ENCODE peak calls at places on chromosomes 11 and 22, in six cellular contexts. One of them, this sample, is unnamed.

GRCh38 chr22:47129902-47130301 is 367.5 kb downstream of the TBC1D22A start:
- DNase-seq in endodermal cell: no peak
- DNase-seq in NCI-H1694 treated with DMSO at 0.1 percent for 48 hours: no peak
- DNase-seq in heart right ventricle: no peak
- DNase-seq in activated T-cell treated with anti-CD3 and anti-CD28 coated beads, Interleukin-2, amount 50 U/mL, for 24 hours: no peak
- DNase-seq in lower leg skin: no peak
- DNase-seq in this sample: no peak

GRCh38 chr11:11973866-11974265 is 34.6 kb downstream of the DKK3 start:
- DNase-seq in endodermal cell: no peak
- DNase-seq in NCI-H1694 treated with DMSO at 0.1 percent for 48 hours: no peak
- DNase-seq in heart right ventricle: no peak
- DNase-seq in activated T-cell treated with anti-CD3 and anti-CD28 coated beads, Interleukin-2, amount 50 U/mL, for 24 hours: no peak
- DNase-seq in lower leg skin: no peak
- DNase-seq in this sample: no peak

GRCh38 chr22:19994851-19995610 is 21.6 kb downstream of the ARVCF start:
- DNase-seq in endodermal cell: no peak
- DNase-seq in NCI-H1694 treated with DMSO at 0.1 percent for 48 hours: no peak
- DNase-seq in heart right ventricle: no peak
- DNase-seq in activated T-cell treated with anti-CD3 and anti-CD28 coated beads, Interleukin-2, amount 50 U/mL, for 24 hours: no peak
- DNase-seq in lower leg skin: no peak
- DNase-seq in this sample: no peak

GRCh38 chr11:76615950-76616349 is 54.6 kb downstream of the LRRC32 start:
- DNase-seq in endodermal cell: peak
- DNase-seq in NCI-H1694 treated with DMSO at 0.1 percent for 48 hours: peak
- DNase-seq in heart right ventricle: peak
- DNase-seq in activated T-cell treated with anti-CD3 and anti-CD28 coated beads, Interleukin-2, amount 50 U/mL, for 24 hours: no peak
- DNase-seq in lower leg skin: peak
- DNase-seq in this sample: no peak

GRCh38 chr22:22369962-22370265 is 125.3 kb downstream of the VPREB1 start:
- DNase-seq in endodermal cell: no peak
- DNase-seq in NCI-H1694 treated with DMSO at 0.1 percent for 48 hours: no peak
- DNase-seq in heart right ventricle: no peak
- DNase-seq in activated T-cell treated with anti-CD3 and anti-CD28 coated beads, Interleukin-2, amount 50 U/mL, for 24 hours: no peak
- DNase-seq in lower leg skin: no peak
- DNase-seq in this sample: peak

GRCh38 chr11:61279934-61280656 is 15.0 kb downstream of the VWCE start:
- DNase-seq in endodermal cell: peak
- DNase-seq in NCI-H1694 treated with DMSO at 0.1 percent for 48 hours: no peak
- DNase-seq in heart right ventricle: no peak
- DNase-seq in activated T-cell treated with anti-CD3 and anti-CD28 coated beads, Interleukin-2, amount 50 U/mL, for 24 hours: no peak
- DNase-seq in lower leg skin: no peak
- DNase-seq in this sample: no peak

GRCh38 chr11:95999604-96000003 is 75.7 kb upstream of the MTMR2 start:
- DNase-seq in endodermal cell: no peak
- DNase-seq in NCI-H1694 treated with DMSO at 0.1 percent for 48 hours: no peak
- DNase-seq in heart right ventricle: no peak
- DNase-seq in activated T-cell treated with anti-CD3 and anti-CD28 coated beads, Interleukin-2, amount 50 U/mL, for 24 hours: no peak
- DNase-seq in lower leg skin: no peak
- DNase-seq in this sample: no peak

GRCh38 chr22:49752598-49753091 is 75.0 kb downstream of the BRD1 start:
- DNase-seq in endodermal cell: no peak
- DNase-seq in NCI-H1694 treated with DMSO at 0.1 percent for 48 hours: no peak
- DNase-seq in heart right ventricle: no peak
- DNase-seq in activated T-cell treated with anti-CD3 and anti-CD28 coated beads, Interleukin-2, amount 50 U/mL, for 24 hours: no peak
- DNase-seq in lower leg skin: peak
- DNase-seq in this sample: no peak

GRCh38 chr11:19345848-19346681 is 105.3 kb upstream of the E2F8 start:
- DNase-seq in endodermal cell: peak
- DNase-seq in NCI-H1694 treated with DMSO at 0.1 percent for 48 hours: peak
- DNase-seq in heart right ventricle: peak
- DNase-seq in activated T-cell treated with anti-CD3 and anti-CD28 coated beads, Interleukin-2, amount 50 U/mL, for 24 hours: no peak
- DNase-seq in lower leg skin: no peak
- DNase-seq in this sample: peak

GRCh38 chr11:116693206-116694016 is 79.4 kb downstream of the BUD13 start:
- DNase-seq in endodermal cell: peak
- DNase-seq in NCI-H1694 treated with DMSO at 0.1 percent for 48 hours: no peak
- DNase-seq in heart right ventricle: no peak
- DNase-seq in activated T-cell treated with anti-CD3 and anti-CD28 coated beads, Interleukin-2, amount 50 U/mL, for 24 hours: no peak
- DNase-seq in lower leg skin: peak
- DNase-seq in this sample: no peak

GRCh38 chr11:69603978-69604524 is 36.9 kb upstream of the CCND1 start:
- DNase-seq in endodermal cell: no peak
- DNase-seq in NCI-H1694 treated with DMSO at 0.1 percent for 48 hours: no peak
- DNase-seq in heart right ventricle: no peak
- DNase-seq in activated T-cell treated with anti-CD3 and anti-CD28 coated beads, Interleukin-2, amount 50 U/mL, for 24 hours: no peak
- DNase-seq in lower leg skin: no peak
- DNase-seq in this sample: no peak

This sample was measured in NCI-H524.